ENCODE peak calls at places on chromosomes 16 and 17, in five cellular contexts. F is OCI-LY7, R is GM23248, E is GM23338, O is PC-9. L is an unnamed sample. For H3K9me2, the result is how much of the 10 kb centered on the place peaks cover.

GRCh38 chr16:10090816-10091215 is 91.4 kb downstream of the GRIN2A start:
- DNase-seq in F (no peak), R (peak), E (no peak), O (no peak), L (no peak)

GRCh38 chr16:29641561-29641960 is 21.5 kb upstream of the SPN start:
- DNase-seq in F (peak), R (no peak), E (no peak), O (no peak), L (no peak)

GRCh38 chr17:35942588-35943186 is 826 bp downstream of the LYZL6 start:
- DNase-seq in F (no peak), R (no peak), E (no peak), O (no peak), L (no peak)

GRCh38 chr17:78342438-78343098 is 17.3 kb downstream of the SOCS3 start:
- DNase-seq in F (no peak), R (peak), E (peak), O (peak), L (peak)

GRCh38 chr16:67437513-67437912 is 6.6 kb downstream of the HSD11B2 start:
- DNase-seq in F (no peak), R (no peak), E (no peak), O (peak), L (no peak)

GRCh38 chr17:33099252-33099651 is 107.6 kb downstream of the SPACA3 start:
- DNase-seq in F (no peak), R (no peak), E (no peak), O (no peak), L (no peak)

GRCh38 chr17:4771519-4772234 is at the start of gene TM4SF5:
- DNase-seq in F (no peak), R (no peak), E (no peak), O (no peak), L (peak)

GRCh38 chr16:85898521-85899442 is at the start of gene IRF8:
- DNase-seq in F (peak), R (peak), E (peak), O (no peak), L (peak)

GRCh38 chr16:11604783-11605563 is 18.3 kb upstream of the LITAF start:
- DNase-seq in F (no peak), R (peak), E (no peak), O (no peak), L (no peak)

GRCh38 chr17:66630379-66630778 is 204.5 kb upstream of the CACNG5 start:
- DNase-seq in F (no peak), R (no peak), E (no peak), O (no peak), L (no peak)

GRCh38 chr16:71854369-71854948 is 8.7 kb downstream of the ATXN1L start:
- DNase-seq in F (no peak), R (no peak), E (no peak), O (no peak), L (no peak)

GRCh38 chr16:75555213-75555706 is 792 bp downstream of the TMEM231 start:
- DNase-seq in F (peak), R (peak), E (peak), O (peak), L (peak)

GRCh38 chr16:20898938-20899502 is 1.1 kb downstream of the DCUN1D3 start:
- DNase-seq in F (no peak), R (peak), E (no peak), O (peak), L (no peak)

GRCh38 chr16:74190292-74190691 is 106.3 kb upstream of the PSMD7 start:
- DNase-seq in F (no peak), R (no peak), E (no peak), O (no peak), L (no peak)

GRCh38 chr16:89004209-89004831 is 27.3 kb upstream of the CBFA2T3 start:
- DNase-seq in F (no peak), R (peak), E (no peak), O (no peak), L (peak)

GRCh38 chr17:42135151-42135550 is 12.5 kb downstream of the HSPB9 start:
- DNase-seq in F (no peak), R (no peak), E (no peak), O (no peak), L (no peak)

GRCh38 chr16:90031931-90032663 is 12.8 kb upstream of the DBNDD1 start:
- DNase-seq in F (no peak), R (peak), E (no peak), O (no peak), L (peak)

GRCh38 chr16:24382929-24383328 is 126.8 kb downstream of the CACNG3 start:
- DNase-seq in F (no peak), R (no peak), E (peak), O (no peak), L (no peak)

GRCh38 chr16:12119562-12119961 is 143.0 kb downstream of the SNX29 start:
- DNase-seq in F (no peak), R (peak), E (no peak), O (peak), L (no peak)

GRCh38 chr17:40106760-40107265 is 6.4 kb upstream of the NR1D1 start:
- DNase-seq in F (no peak), R (no peak), E (peak), O (no peak), L (no peak)

GRCh38 chr17:10205549-10206185 is 7.3 kb upstream of the GAS7 start:
- DNase-seq in F (no peak), R (no peak), E (peak), O (no peak), L (no peak)

GRCh38 chr17:20273741-20274500 is 193.4 kb downstream of the LGALS9B start:
- DNase-seq in F (no peak), R (no peak), E (no peak), O (no peak), L (no peak)
- H3K9me2 ChIP-seq in F (under half), R (under half), E (under half), O (under half), L (under half)

DNA sequence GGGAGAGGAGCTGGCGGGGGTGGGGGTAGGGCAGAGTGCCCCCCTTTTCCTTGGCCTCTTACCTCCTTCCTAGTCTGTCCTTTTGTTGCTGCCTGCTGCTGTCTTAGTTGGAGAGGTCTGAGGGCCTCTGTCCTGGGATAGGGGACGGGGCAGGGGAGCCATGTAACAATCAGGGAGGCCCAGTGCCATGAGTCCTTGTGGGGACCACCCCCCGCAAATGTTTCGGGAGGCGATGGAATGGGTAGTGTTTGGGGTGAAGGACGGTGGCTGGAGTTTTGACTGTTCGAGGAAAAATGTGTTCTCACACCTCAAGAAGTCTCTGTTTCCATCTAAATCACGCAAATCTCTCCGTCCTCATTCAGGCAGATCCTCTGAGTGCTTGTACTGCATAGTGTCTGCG is 99.0 kb downstream of the OR1D5 start:
- DNase-seq in F (no peak), R (no peak), E (no peak), O (no peak), L (no peak)
- H3K9me2 ChIP-seq in F (under half), R (under half), E (under half), O (under half), L (under half)

GRCh38 chr16:14132696-14133048 is 61.6 kb downstream of the MRTFB start:
- DNase-seq in F (no peak), R (peak), E (no peak), O (no peak), L (no peak)
- H3K9me2 ChIP-seq in F (under half), R (under half), E (under half), O (under half), L (under half)

GRCh38 chr16:26214694-26215093 is 522.9 kb downstream of the HS3ST4 start:
- DNase-seq in F (no peak), R (peak), E (no peak), O (no peak), L (no peak)
- H3K9me2 ChIP-seq in F (under half), R (under half), E (under half), O (under half), L (under half)

DNA sequence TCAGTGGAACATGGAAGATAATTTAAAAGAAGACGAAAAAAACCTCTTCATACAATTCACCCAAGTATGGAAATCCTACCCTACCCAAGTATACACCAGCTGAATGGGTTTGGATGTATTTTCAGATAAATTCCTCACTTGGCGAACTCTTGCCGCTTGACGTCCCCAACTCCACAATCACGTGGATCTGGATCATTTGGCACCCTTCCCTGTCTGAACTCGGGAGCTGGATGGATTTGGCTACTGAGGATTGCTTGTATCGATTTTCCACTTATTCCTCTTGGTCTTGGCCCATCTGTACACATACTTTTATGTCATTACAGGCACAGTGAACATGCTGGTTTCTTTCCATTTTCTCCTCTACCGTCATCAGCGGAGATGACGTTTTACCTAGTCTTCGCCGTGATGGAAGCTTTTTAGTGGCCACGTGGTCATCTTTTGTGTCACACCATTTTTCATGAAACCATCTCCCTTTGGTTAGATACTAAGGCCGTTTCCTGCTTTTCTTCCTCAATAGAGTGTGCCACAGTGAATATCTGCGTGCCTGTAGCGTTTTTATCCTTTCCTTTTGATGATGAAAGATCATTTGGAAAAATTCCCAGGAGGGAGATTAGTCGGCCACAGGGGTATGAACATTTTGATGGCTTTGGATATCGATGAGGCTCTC is 47.0 kb downstream of the CMIP start:
- DNase-seq in F (no peak), R (peak), E (no peak), O (no peak), L (no peak)
- H3K9me2 ChIP-seq in F (under half), R (under half), E (under half), O (under half), L (under half)

GRCh38 chr16:1721372-1721771 is 15.4 kb downstream of the MAPK8IP3 start:
- DNase-seq in F (no peak), R (no peak), E (no peak), O (no peak), L (no peak)
- H3K9me2 ChIP-seq in F (under half), R (under half), E (under half), O (under half), L (under half)

GRCh38 chr16:56864910-56865309 is at the start of gene SLC12A3:
- DNase-seq in F (no peak), R (no peak), E (no peak), O (no peak), L (peak)
- H3K9me2 ChIP-seq in F (under half), R (under half), E (under half), O (under half), L (under half)

GRCh38 chr17:48723555-48724239 is 712 bp downstream of the PRAC2 start:
- DNase-seq in F (no peak), R (no peak), E (peak), O (no peak), L (no peak)
- H3K9me2 ChIP-seq in F (under half), R (under half), E (under half), O (under half), L (under half)

DNA sequence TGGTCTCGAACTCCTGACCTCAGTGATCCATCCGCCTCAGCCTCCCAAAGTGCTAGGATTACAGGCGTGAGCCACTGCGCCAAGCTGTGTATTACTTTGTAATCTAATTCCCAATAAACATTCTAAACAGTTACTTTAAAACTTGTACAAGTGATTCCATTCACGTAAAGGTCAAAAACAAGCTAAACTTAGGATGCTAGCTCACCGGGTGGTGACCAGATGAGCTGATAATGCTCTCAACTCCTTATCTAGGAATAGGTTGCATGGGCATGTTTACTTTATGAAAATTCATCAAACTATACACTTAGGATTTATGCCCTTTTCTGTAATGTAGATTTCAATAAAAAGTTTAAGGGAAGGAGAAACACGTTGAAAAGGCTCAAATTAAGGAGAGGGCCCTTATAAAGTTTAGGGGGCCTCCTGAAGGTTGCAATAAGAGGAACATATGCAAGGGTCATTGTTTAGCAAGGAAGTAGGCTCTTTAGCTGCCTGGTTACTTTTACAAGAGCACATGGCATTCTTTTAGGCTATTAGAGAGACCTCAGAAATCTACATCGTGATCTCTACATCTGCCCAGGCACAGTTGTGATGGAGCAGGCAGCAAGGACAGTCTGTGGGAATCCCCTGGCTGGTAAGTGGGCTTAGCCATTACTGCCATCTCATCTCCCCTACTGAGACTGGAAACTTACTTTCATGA is 13.3 kb downstream of the CDR2 start:
- DNase-seq in F (no peak), R (no peak), E (no peak), O (no peak), L (no peak)
- H3K9me2 ChIP-seq in F (under half), R (under half), E (under half), O (under half), L (under half)

DNA sequence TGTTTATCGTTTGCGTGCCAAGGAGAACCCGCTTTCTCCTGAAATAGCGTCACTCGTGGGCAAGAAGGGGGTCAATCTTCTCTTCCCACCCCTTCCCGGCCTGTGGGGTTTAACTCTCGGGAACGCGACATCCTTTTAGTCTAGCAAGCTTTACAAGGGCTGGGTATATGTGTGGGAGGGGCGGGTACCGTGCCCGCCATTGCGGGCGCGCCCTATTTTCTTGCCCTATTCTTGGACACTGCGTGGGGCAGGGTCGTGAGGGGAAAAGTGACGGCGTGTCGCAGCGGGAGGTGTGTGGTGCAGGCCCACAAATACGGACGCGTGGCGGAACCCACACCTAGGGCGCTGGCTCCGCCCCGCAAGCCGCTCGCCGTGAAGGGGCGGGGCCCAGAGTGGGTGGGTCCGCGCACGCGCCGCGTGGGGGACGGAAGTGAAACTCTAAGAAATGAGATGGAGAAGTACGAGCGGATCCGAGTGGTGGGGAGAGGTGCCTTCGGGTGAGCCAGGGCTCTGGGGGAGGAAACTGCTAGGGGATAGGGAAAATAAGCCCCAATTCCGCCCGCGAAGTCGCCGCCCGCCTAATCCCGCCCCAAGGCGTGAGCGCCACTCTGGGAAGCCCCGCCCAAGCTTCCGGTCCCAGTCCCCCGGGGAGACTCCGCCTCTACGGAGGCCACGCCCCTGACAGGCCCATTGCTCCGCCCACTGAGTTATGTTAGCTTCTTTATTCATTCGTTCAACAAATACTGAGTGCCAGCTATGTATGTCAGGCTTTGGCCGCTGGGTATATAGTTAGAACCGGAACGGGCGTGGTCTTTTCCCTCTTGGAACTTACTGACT is at the start of gene NEK8:
- DNase-seq in F (peak), R (peak), E (peak), O (peak), L (peak)
- H3K9me2 ChIP-seq in F (under half), R (under half), E (under half), O (under half), L (under half)

L was measured in SK-N-SH.